ENCODE peak calls at places on chromosomes 3 and 15, in seven cellular contexts. T, X, L, M, Q, E and F are unnamed samples.

GRCh38 chr3:37935756-37936666 is 54.6 kb upstream of the VILL start:
- DNase-seq in L (peak; percentile 98), E (peak; percentile 99), Q (no peak), X (no peak), T (no peak), M (no peak), F (no peak)

GRCh38 chr3:89270201-89270600 is 162.8 kb downstream of the EPHA3 start:
- DNase-seq in E (no peak), M (no peak), X (no peak), Q (no peak), L (no peak), T (no peak), F (no peak)

GRCh38 chr15:77291107-77291506 is 128.8 kb downstream of the PEAK1 start:
- DNase-seq in M (no peak), T (no peak), X (no peak), L (no peak), Q (no peak), E (no peak), F (no peak)

GRCh38 chr3:65412591-65412990 is 626.1 kb downstream of the MAGI1 start:
- DNase-seq in T (peak; percentile 18), X (peak; percentile 69), E (no peak), Q (peak; percentile 56), L (no peak), M (no peak), F (no peak)

GRCh38 chr15:57557810-57558209 is 33.9 kb upstream of the MYZAP start:
- DNase-seq in E (no peak), T (no peak), M (no peak), L (no peak), Q (no peak), X (no peak), F (no peak)

GRCh38 chr3:30770387-30770786 is 124.1 kb downstream of the GADL1 start:
- DNase-seq in Q (peak; percentile 21), X (peak; percentile 69), E (peak; percentile 82), M (peak; percentile 37), T (peak; percentile 44), L (peak; percentile 95), F (no peak)

GRCh38 chr15:88187195-88187594 is 69.3 kb downstream of the NTRK3 start:
- DNase-seq in L (no peak), X (no peak), T (no peak), E (peak; percentile 6), Q (no peak), M (peak; percentile 36), F (no peak)

GRCh38 chr3:56915969-56916586 is 114.3 kb upstream of the ARHGEF3 start:
- DNase-seq in Q (peak; percentile 59), E (no peak), L (no peak), T (no peak), X (no peak), M (no peak), F (no peak)

GRCh38 chr3:154602241-154602640 is 172.3 kb upstream of the GPR149 start:
- DNase-seq in T (no peak), M (no peak), L (no peak), E (no peak), X (no peak), Q (no peak), F (no peak)

GRCh38 chr3:25582242-25582641 is 82.5 kb downstream of the TOP2B start:
- DNase-seq in L (peak; percentile 64), E (peak; percentile 46), X (no peak), M (peak; percentile 87), T (no peak), Q (no peak), F (no peak)

GRCh38 chr15:52745326-52746161 is 44.6 kb downstream of the ONECUT1 start:
- DNase-seq in E (no peak), M (no peak), Q (no peak), T (no peak), X (no peak), L (no peak), F (no peak)

GRCh38 chr3:195128255-195129071 is 142.5 kb downstream of the XXYLT1 start:
- DNase-seq in L (peak; percentile 47), Q (no peak), X (no peak), T (no peak), M (no peak), E (no peak), F (no peak)

GRCh38 chr3:114852974-114853373 is 294.1 kb downstream of the ZBTB20 start:
- DNase-seq in X (no peak), L (no peak), E (no peak), M (no peak), T (no peak), Q (no peak), F (no peak)

GRCh38 chr15:31237042-31237324 is 89.7 kb upstream of the KLF13 start:
- DNase-seq in L (no peak), X (no peak), Q (no peak), M (no peak), E (no peak), T (no peak), F (no peak)
- H3K4me1 ChIP-seq in L (peaks cover 19% of the 10 kb centered on the region), X (peaks cover 17% of the 10 kb centered on the region), Q (peaks cover 17% of the 10 kb centered on the region), M (peaks cover 23% of the 10 kb centered on the region), E (peaks cover 22% of the 10 kb centered on the region), T (peaks cover 8% of the 10 kb centered on the region), F (peaks cover 15% of the 10 kb centered on the region)

GRCh38 chr15:72113347-72114031 is 4.5 kb downstream of the MYO9A start:
- DNase-seq in E (no peak), X (no peak), Q (no peak), M (no peak), T (no peak), L (no peak), F (no peak)

GRCh38 chr15:72118400-72118978 is at the start of gene SENP8:
- DNase-seq in M (peak; percentile 87), X (no peak), T (no peak), L (no peak), E (no peak), Q (no peak), F (peak; percentile 76)

GRCh38 chr15:72117448-72117697 is 577 bp downstream of the MYO9A start:
- DNase-seq in L (peak; percentile 67), Q (peak; percentile 93), E (peak; percentile 88), X (peak; percentile 89), T (peak; percentile 58), M (peak; percentile 87), F (peak; percentile 38)

GRCh38 chr15:72116680-72117447 is 1.1 kb downstream of the MYO9A start:
- DNase-seq in Q (peak; percentile 35), E (peak; percentile 19), L (peak; percentile 29), X (peak; percentile 59), M (peak; percentile 28), T (peak; percentile 34), F (no peak)

GRCh38 chr15:72117698-72118399 is at the start of gene MYO9A:
- DNase-seq in L (peak; percentile 96), Q (peak; percentile 97), M (peak; percentile 97), E (peak; percentile 99), T (peak; percentile 97), X (peak; percentile 99), F (peak; percentile 90)
- TF ChIP-seq CTCF in L (no peak), Q (no peak), M (no peak), E (no peak), T (peak; percentile 48), X (peak; percentile 13), F (peak; percentile 12)

GRCh38 chr15:99454107-99454809 is 111.5 kb upstream of the MEF2A start:
- DNase-seq in Q (no peak), M (no peak), X (no peak), T (no peak), E (no peak), L (no peak), F (no peak)
- H3K4me1 ChIP-seq in Q (peaks cover 47% of the 10 kb centered on the region), M (no peaks in the 10 kb centered on the region), X (peaks cover 32% of the 10 kb centered on the region), T (peaks cover 16% of the 10 kb centered on the region), E (peaks cover 36% of the 10 kb centered on the region), L (peaks cover 47% of the 10 kb centered on the region), F (peaks cover 48% of the 10 kb centered on the region)

DNA sequence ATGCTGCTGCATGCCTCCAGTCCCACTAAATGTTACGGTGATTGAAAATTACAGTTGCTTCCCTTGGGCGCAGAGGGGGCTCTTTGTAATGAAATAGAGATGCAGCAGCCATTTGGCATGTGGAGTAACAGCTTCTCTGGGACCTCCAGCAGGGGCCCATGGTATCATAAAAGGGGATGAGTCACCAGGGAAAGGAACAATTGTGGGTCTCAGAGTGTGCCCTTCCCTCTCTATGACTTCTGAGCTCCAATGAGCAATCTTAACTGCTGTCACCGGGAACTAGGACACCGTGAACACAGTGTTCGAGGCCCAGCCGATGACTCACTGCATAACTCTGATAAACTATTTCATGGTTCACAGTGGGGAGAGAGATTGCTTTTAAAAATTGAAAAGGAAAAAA is 164.8 kb upstream of the NUDT16 start:
- DNase-seq in X (no peak), Q (no peak), L (peak; percentile 83), E (peak; percentile 81), T (no peak), M (peak; percentile 23), F (no peak)
- TF ChIP-seq CTCF in X (no peak), Q (no peak), L (no peak), E (peak; percentile 19), T (no peak), M (no peak), F (no peak)

GRCh38 chr3:184368116-184368803 is 6.8 kb downstream of the POLR2H start:
- DNase-seq in X (peak; percentile 42), M (no peak), T (no peak), L (no peak), Q (no peak), E (no peak), F (no peak)
- H3K4me1 ChIP-seq in X (peaks cover 17% of the 10 kb centered on the region), M (peaks cover 18% of the 10 kb centered on the region), T (peaks cover 13% of the 10 kb centered on the region), L (peaks cover 29% of the 10 kb centered on the region), Q (peaks cover 20% of the 10 kb centered on the region), E (peaks cover 4% of the 10 kb centered on the region), F (peaks cover 36% of the 10 kb centered on the region)

DNA sequence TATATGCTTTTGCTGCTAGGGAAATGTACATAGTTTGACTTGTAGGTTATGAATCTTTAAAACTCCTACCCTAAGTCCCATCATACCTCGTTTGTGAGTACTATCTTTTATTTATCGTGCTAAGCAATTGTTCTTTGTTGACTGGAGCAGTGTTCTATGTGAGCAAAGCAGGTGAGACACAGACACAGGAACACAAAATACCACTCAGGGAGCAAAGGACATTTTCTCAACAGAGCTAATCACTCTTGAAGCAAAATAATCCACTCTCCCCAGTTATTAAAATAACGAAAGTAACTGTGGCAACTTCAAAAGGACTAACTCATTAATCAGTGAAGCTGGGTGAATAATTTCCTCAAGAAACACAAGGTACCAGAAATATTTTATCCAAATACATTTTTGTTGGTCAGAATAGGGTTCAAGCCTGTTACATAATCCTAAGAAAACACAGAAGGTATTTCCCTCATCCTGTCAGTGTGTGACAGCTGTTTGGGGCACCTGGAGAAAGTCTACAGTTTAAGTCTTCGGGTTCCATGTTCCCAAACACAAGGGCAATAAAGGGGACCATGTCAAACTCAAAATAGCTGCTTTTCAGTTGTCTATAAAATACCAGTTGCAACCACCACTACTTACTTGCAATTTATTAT is 407.7 kb downstream of the FOXP1 start:
- DNase-seq in X (no peak), L (peak; percentile 41), M (no peak), Q (no peak), E (no peak), T (no peak), F (no peak)
- TF ChIP-seq CTCF in X (no peak), L (no peak), M (no peak), Q (no peak), E (no peak), T (no peak), F (no peak)

GRCh38 chr15:80706161-80706560 is 11.1 kb downstream of the ABHD17C start:
- DNase-seq in X (no peak), M (no peak), L (no peak), E (no peak), Q (no peak), T (no peak), F (no peak)
- H3K4me1 ChIP-seq in X (no peaks in the 10 kb centered on the region), M (no peaks in the 10 kb centered on the region), L (no peaks in the 10 kb centered on the region), E (peaks cover 5% of the 10 kb centered on the region), Q (peaks cover 76% of the 10 kb centered on the region), T (no peaks in the 10 kb centered on the region), F (peaks cover 25% of the 10 kb centered on the region)